ENCODE peak calls at places on chromosome 22, in five cellular contexts. One of them, this sample, is unnamed.

GRCh38 chr22:21095773-21096107 is 50.0 kb downstream of the LRRC74B start:
- DNase-seq in adrenal gland: no peak
- DNase-seq in neural progenitor cell: no peak
- DNase-seq in endodermal cell: no peak
- DNase-seq in cardiac muscle cell: no peak
- DNase-seq in this sample: no peak

GRCh38 chr22:17678817-17679385 is 40.3 kb downstream of the BCL2L13 start:
- DNase-seq in adrenal gland: peak; percentile 15
- DNase-seq in endodermal cell: peak; percentile 60
- DNase-seq in cardiac muscle cell: no peak
- DNase-seq in neural progenitor cell: no peak
- DNase-seq in this sample: no peak

GRCh38 chr22:45302047-45302446 is 7.7 kb upstream of the FAM118A start:
- DNase-seq in endodermal cell: no peak
- DNase-seq in neural progenitor cell: no peak
- DNase-seq in cardiac muscle cell: peak; percentile 60
- DNase-seq in adrenal gland: no peak
- DNase-seq in this sample: no peak

GRCh38 chr22:45871721-45872120 is 105.2 kb downstream of the WNT7B start:
- DNase-seq in neural progenitor cell: no peak
- DNase-seq in cardiac muscle cell: no peak
- DNase-seq in adrenal gland: no peak
- DNase-seq in endodermal cell: no peak
- DNase-seq in this sample: no peak

GRCh38 chr22:33076368-33076767 is 18.2 kb upstream of the SYN3 start:
- DNase-seq in adrenal gland: no peak
- DNase-seq in endodermal cell: no peak
- DNase-seq in cardiac muscle cell: peak; percentile 14
- DNase-seq in neural progenitor cell: peak; percentile 61
- DNase-seq in this sample: no peak

GRCh38 chr22:46576556-46577351 is 39.3 kb upstream of the CELSR1 start:
- DNase-seq in neural progenitor cell: peak; percentile 85
- DNase-seq in adrenal gland: peak; percentile 64
- DNase-seq in endodermal cell: peak; percentile 59
- DNase-seq in cardiac muscle cell: peak; percentile 69
- DNase-seq in this sample: peak; percentile 70

GRCh38 chr22:27971926-27972325 is 52.9 kb upstream of the PITPNB start:
- DNase-seq in adrenal gland: no peak
- DNase-seq in endodermal cell: no peak
- DNase-seq in cardiac muscle cell: no peak
- DNase-seq in neural progenitor cell: no peak
- DNase-seq in this sample: no peak

GRCh38 chr22:32478994-32479393 is 4.4 kb downstream of the FBXO7 start:
- DNase-seq in cardiac muscle cell: no peak
- DNase-seq in adrenal gland: peak; percentile 56
- DNase-seq in neural progenitor cell: no peak
- DNase-seq in endodermal cell: no peak
- DNase-seq in this sample: no peak

GRCh38 chr22:17260291-17260690 is 41.1 kb upstream of the ADA2 start:
- DNase-seq in neural progenitor cell: no peak
- DNase-seq in adrenal gland: no peak
- DNase-seq in endodermal cell: no peak
- DNase-seq in cardiac muscle cell: no peak
- DNase-seq in this sample: no peak

GRCh38 chr22:50727678-50728522 is 10.1 kb upstream of the ACR start:
- DNase-seq in adrenal gland: no peak
- DNase-seq in endodermal cell: no peak
- DNase-seq in cardiac muscle cell: no peak
- DNase-seq in neural progenitor cell: no peak
- DNase-seq in this sample: no peak

GRCh38 chr22:17366830-17367229 is 2.4 kb upstream of the CECR2 start:
- DNase-seq in cardiac muscle cell: peak; percentile 68
- DNase-seq in neural progenitor cell: peak; percentile 84
- DNase-seq in endodermal cell: peak; percentile 94
- DNase-seq in adrenal gland: peak; percentile 3
- DNase-seq in this sample: peak; percentile 25

GRCh38 chr22:28821452-28821851 is 21.1 kb upstream of the XBP1 start:
- DNase-seq in neural progenitor cell: no peak
- DNase-seq in cardiac muscle cell: no peak
- DNase-seq in endodermal cell: no peak
- DNase-seq in adrenal gland: no peak
- DNase-seq in this sample: no peak

GRCh38 chr22:47632646-47633045 is 870.2 kb downstream of the TBC1D22A start:
- DNase-seq in cardiac muscle cell: no peak
- DNase-seq in endodermal cell: no peak
- DNase-seq in neural progenitor cell: no peak
- DNase-seq in adrenal gland: no peak
- DNase-seq in this sample: no peak

GRCh38 chr22:34669001-34669400 is 397.0 kb upstream of the ISX start:
- DNase-seq in endodermal cell: no peak
- DNase-seq in cardiac muscle cell: no peak
- DNase-seq in neural progenitor cell: no peak
- DNase-seq in adrenal gland: no peak
- DNase-seq in this sample: no peak

GRCh38 chr22:27255580-27255979 is 546.0 kb downstream of the MN1 start:
- DNase-seq in cardiac muscle cell: no peak
- DNase-seq in endodermal cell: no peak
- DNase-seq in adrenal gland: no peak
- DNase-seq in neural progenitor cell: no peak
- DNase-seq in this sample: no peak

GRCh38 chr22:39984006-39984405 is 10.7 kb upstream of the FAM83F start:
- DNase-seq in neural progenitor cell: no peak
- DNase-seq in adrenal gland: no peak
- DNase-seq in endodermal cell: no peak
- DNase-seq in cardiac muscle cell: peak; percentile 57
- DNase-seq in this sample: no peak

GRCh38 chr22:45731041-45731797 is 59.6 kb downstream of the ATXN10 start:
- DNase-seq in cardiac muscle cell: peak; percentile 40
- DNase-seq in neural progenitor cell: peak; percentile 20
- DNase-seq in adrenal gland: no peak
- DNase-seq in endodermal cell: no peak
- DNase-seq in this sample: no peak

GRCh38 chr22:33883561-33883960 is 36.7 kb downstream of the LARGE1 start:
- DNase-seq in cardiac muscle cell: no peak
- DNase-seq in neural progenitor cell: no peak
- DNase-seq in adrenal gland: no peak
- DNase-seq in endodermal cell: no peak
- DNase-seq in this sample: no peak

GRCh38 chr22:24506802-24507438 is 11.8 kb downstream of the UPB1 start:
- DNase-seq in neural progenitor cell: no peak
- DNase-seq in cardiac muscle cell: no peak
- DNase-seq in endodermal cell: peak; percentile 68
- DNase-seq in adrenal gland: no peak
- DNase-seq in this sample: no peak

GRCh38 chr22:26579331-26579886 is 10.5 kb downstream of the TPST2 start:
- DNase-seq in endodermal cell: no peak
- DNase-seq in adrenal gland: no peak
- DNase-seq in neural progenitor cell: no peak
- DNase-seq in cardiac muscle cell: no peak
- DNase-seq in this sample: no peak

GRCh38 chr22:17579535-17579981 is 16.3 kb downstream of the SLC25A18 start:
- DNase-seq in endodermal cell: no peak
- DNase-seq in neural progenitor cell: no peak
- DNase-seq in cardiac muscle cell: no peak
- DNase-seq in adrenal gland: no peak
- DNase-seq in this sample: no peak

GRCh38 chr22:31247726-31248125 is 35.6 kb downstream of the LIMK2 start:
- DNase-seq in neural progenitor cell: peak; percentile 25
- DNase-seq in adrenal gland: no peak
- DNase-seq in cardiac muscle cell: no peak
- DNase-seq in endodermal cell: no peak
- DNase-seq in this sample: no peak
- H3K27ac ChIP-seq in neural progenitor cell: peak overlapping the region; percentile 25
- H3K27ac ChIP-seq in adrenal gland: no peak overlapping the region
- H3K27ac ChIP-seq in cardiac muscle cell: peak overlapping the region; percentile 63
- H3K27ac ChIP-seq in endodermal cell: peak overlapping the region; percentile 82
- H3K27ac ChIP-seq in this sample: no peak overlapping the region

GRCh38 chr22:49480340-49480739 is 347.3 kb downstream of the BRD1 start:
- DNase-seq in endodermal cell: no peak
- DNase-seq in neural progenitor cell: no peak
- DNase-seq in cardiac muscle cell: no peak
- DNase-seq in adrenal gland: no peak
- DNase-seq in this sample: no peak

GRCh38 chr22:49482811-49483210 is 344.9 kb downstream of the BRD1 start:
- DNase-seq in adrenal gland: no peak
- DNase-seq in neural progenitor cell: no peak
- DNase-seq in cardiac muscle cell: no peak
- DNase-seq in endodermal cell: no peak
- DNase-seq in this sample: no peak

GRCh38 chr22:49483281-49483905 is 344.3 kb downstream of the BRD1 start:
- DNase-seq in endodermal cell: no peak
- DNase-seq in cardiac muscle cell: no peak
- DNase-seq in adrenal gland: no peak
- DNase-seq in neural progenitor cell: no peak
- DNase-seq in this sample: no peak

GRCh38 chr22:49480896-49481650 is 346.6 kb downstream of the BRD1 start:
- DNase-seq in neural progenitor cell: no peak
- DNase-seq in cardiac muscle cell: no peak
- DNase-seq in endodermal cell: peak; percentile 34
- DNase-seq in adrenal gland: no peak
- DNase-seq in this sample: no peak

DNA sequence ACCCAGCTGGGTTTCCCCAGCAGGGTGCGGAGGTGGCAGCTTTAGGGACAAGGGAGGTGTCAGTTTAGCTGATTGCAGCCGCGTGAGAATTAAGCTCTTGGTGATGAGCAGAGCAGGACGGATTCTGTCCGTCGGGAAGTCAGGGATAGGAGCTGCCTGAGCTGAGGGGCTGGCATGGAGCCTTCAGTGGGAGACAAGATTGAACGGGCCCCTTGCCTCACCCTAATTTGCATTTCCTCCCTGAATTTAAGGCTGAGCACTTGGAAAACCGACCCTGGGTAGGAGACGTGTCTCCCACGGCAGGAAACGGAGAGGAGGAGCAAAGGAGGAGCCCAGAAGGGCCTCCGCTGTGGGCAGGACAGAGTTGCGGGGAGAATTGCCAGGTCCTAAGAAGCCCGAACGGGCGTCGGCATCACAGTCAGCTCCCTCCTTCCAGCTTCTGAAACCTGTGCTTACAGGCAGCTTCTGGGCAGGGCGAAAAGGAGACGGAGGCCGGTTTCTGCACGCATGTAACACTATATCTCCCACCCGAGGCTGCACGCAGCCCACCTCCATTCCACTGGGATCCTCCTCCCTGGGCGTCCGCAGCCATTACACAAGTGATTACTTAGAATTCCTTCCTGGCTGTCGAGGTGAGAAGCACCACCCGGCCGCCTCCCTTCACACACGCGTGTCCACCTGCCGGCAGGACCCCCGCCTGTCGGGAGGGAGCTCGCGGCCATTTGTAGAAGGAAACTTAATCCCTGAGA is 345.8 kb downstream of the BRD1 start:
- DNase-seq in cardiac muscle cell: no peak
- DNase-seq in adrenal gland: no peak
- DNase-seq in neural progenitor cell: peak; percentile 30
- DNase-seq in endodermal cell: peak; percentile 87
- DNase-seq in this sample: no peak
- H3K27ac ChIP-seq in cardiac muscle cell: no peak overlapping the region
- H3K27ac ChIP-seq in adrenal gland: no peak overlapping the region
- H3K27ac ChIP-seq in neural progenitor cell: no peak overlapping the region
- H3K27ac ChIP-seq in endodermal cell: no peak overlapping the region
- H3K27ac ChIP-seq in this sample: no peak overlapping the region

GRCh38 chr22:38955250-38955775 is 2.1 kb upstream of the APOBEC3A start:
- DNase-seq in neural progenitor cell: no peak
- DNase-seq in cardiac muscle cell: no peak
- DNase-seq in adrenal gland: no peak
- DNase-seq in endodermal cell: no peak
- DNase-seq in this sample: no peak

GRCh38 chr22:38953091-38953490 is 4.3 kb upstream of the APOBEC3A start:
- DNase-seq in cardiac muscle cell: no peak
- DNase-seq in neural progenitor cell: peak; percentile 0
- DNase-seq in endodermal cell: no peak
- DNase-seq in adrenal gland: no peak
- DNase-seq in this sample: no peak

GRCh38 chr22:38954414-38955043 is 2.9 kb upstream of the APOBEC3A start:
- DNase-seq in cardiac muscle cell: no peak
- DNase-seq in endodermal cell: no peak
- DNase-seq in neural progenitor cell: no peak
- DNase-seq in adrenal gland: no peak
- DNase-seq in this sample: no peak

GRCh38 chr22:38952382-38952993 is 4.9 kb upstream of the APOBEC3A start:
- DNase-seq in cardiac muscle cell: no peak
- DNase-seq in neural progenitor cell: no peak
- DNase-seq in adrenal gland: no peak
- DNase-seq in endodermal cell: no peak
- DNase-seq in this sample: no peak

GRCh38 chr22:38953577-38954413 is 3.6 kb upstream of the APOBEC3A start:
- DNase-seq in neural progenitor cell: no peak
- DNase-seq in adrenal gland: no peak
- DNase-seq in cardiac muscle cell: no peak
- DNase-seq in endodermal cell: no peak
- DNase-seq in this sample: no peak
- H3K27ac ChIP-seq in neural progenitor cell: no peak overlapping the region
- H3K27ac ChIP-seq in adrenal gland: no peak overlapping the region
- H3K27ac ChIP-seq in cardiac muscle cell: no peak overlapping the region
- H3K27ac ChIP-seq in endodermal cell: no peak overlapping the region
- H3K27ac ChIP-seq in this sample: no peak overlapping the region

GRCh38 chr22:36322602-36322915 is 65.2 kb downstream of the MYH9 start:
- DNase-seq in cardiac muscle cell: no peak
- DNase-seq in endodermal cell: no peak
- DNase-seq in neural progenitor cell: no peak
- DNase-seq in adrenal gland: no peak
- DNase-seq in this sample: no peak

GRCh38 chr22:36323855-36324331 is 63.9 kb downstream of the MYH9 start:
- DNase-seq in endodermal cell: no peak
- DNase-seq in neural progenitor cell: no peak
- DNase-seq in cardiac muscle cell: peak; percentile 43
- DNase-seq in adrenal gland: no peak
- DNase-seq in this sample: no peak

GRCh38 chr22:36321797-36322601 is 65.8 kb downstream of the MYH9 start:
- DNase-seq in adrenal gland: peak; percentile 71
- DNase-seq in endodermal cell: no peak
- DNase-seq in cardiac muscle cell: no peak
- DNase-seq in neural progenitor cell: no peak
- DNase-seq in this sample: no peak

GRCh38 chr22:36324414-36324813 is 63.4 kb downstream of the MYH9 start:
- DNase-seq in neural progenitor cell: no peak
- DNase-seq in cardiac muscle cell: no peak
- DNase-seq in endodermal cell: no peak
- DNase-seq in adrenal gland: no peak
- DNase-seq in this sample: no peak

DNA sequence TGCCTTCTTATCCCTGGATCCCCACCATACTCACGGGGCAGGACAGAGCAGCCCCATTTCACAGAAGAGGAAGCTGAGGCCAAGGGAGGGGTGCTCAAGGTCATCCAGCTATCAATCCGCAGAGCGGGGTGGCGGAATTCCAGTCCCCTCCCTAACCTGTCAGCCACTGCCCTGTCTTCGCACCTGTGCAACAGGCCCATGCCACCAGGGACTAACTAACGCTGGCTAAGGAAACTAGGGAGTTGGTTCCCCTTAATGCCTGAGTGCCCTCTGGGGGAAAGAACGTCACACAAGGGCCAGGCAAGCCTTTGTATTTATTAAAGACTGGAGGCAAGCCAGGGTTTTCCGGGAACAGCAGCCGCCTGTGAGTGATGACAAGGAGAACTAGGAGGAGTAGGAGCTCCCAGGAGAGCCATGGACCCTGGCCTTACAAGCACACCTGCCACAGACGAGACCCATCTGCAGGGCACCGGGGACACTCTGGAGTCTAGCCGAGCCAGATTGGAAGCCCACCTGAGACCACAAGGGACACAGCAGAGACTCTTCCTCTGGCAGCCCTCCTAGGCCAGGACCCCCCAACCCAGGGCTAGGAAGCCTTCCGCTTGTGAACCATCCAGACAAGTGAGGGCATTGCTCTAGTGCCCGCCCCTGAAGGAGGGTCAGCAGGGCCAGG is 64.4 kb downstream of the MYH9 start:
- DNase-seq in neural progenitor cell: no peak
- DNase-seq in endodermal cell: no peak
- DNase-seq in adrenal gland: peak; percentile 92
- DNase-seq in cardiac muscle cell: peak; percentile 92
- DNase-seq in this sample: no peak
- H3K27ac ChIP-seq in neural progenitor cell: no peak overlapping the region
- H3K27ac ChIP-seq in endodermal cell: peak overlapping the region; percentile 52
- H3K27ac ChIP-seq in adrenal gland: peak overlapping the region; percentile 85
- H3K27ac ChIP-seq in cardiac muscle cell: peak overlapping the region; percentile 100
- H3K27ac ChIP-seq in this sample: peak overlapping the region; percentile 82